ENCODE peak calls at places on chromosomes 12 and 14, in four cellular contexts. P, W, Y and G are unnamed samples.
A peak's percentile ranks its signal among the peaks of the same experiment; 100 is the strongest.

GRCh38 chr14:55073856-55074255 is 22.4 kb downstream of the MAPK1IP1L start:
- DNase-seq in P (no peak), Y (no peak), W (no peak), G (no peak)

GRCh38 chr14:98867726-98868125 is 404.3 kb downstream of the BCL11B start:
- DNase-seq in Y (no peak), P (no peak), W (no peak), G (no peak)

GRCh38 chr14:24422261-24422660 is 7.2 kb downstream of the CBLN3 start:
- DNase-seq in W (no peak), P (no peak), Y (no peak), G (no peak)

GRCh38 chr14:78254911-78255431 is 84.8 kb downstream of the NRXN3 start:
- DNase-seq in W (peak; percentile 15), P (no peak), Y (no peak), G (no peak)

GRCh38 chr12:124646385-124647230 is 79.2 kb upstream of the NCOR2 start:
- DNase-seq in P (no peak), W (no peak), Y (no peak), G (no peak)

GRCh38 chr12:97912943-97913342 is 450.3 kb downstream of the RMST start:
- DNase-seq in W (peak; percentile 4), P (no peak), Y (no peak), G (no peak)

GRCh38 chr14:95545769-95546168 is 10.9 kb downstream of the GLRX5 start:
- DNase-seq in W (no peak), P (no peak), Y (no peak), G (no peak)

GRCh38 chr12:25276199-25276937 is 25.6 kb upstream of the KRAS start:
- DNase-seq in Y (no peak), W (peak; percentile 9), P (no peak), G (no peak)

GRCh38 chr14:56002876-56003625 is 115.2 kb upstream of the PELI2 start:
- DNase-seq in P (no peak), Y (no peak), W (no peak), G (no peak)